ENCODE peak calls at places on chromosomes 4 and X, in six cellular contexts. One of them, this sample, is unnamed.

GRCh38 chr4:123288309-123289025 is 108.1 kb upstream of the SPRY1 start:
- ATAC-seq in HepG2: no peak
- ATAC-seq in upper lobe of left lung: no peak
- ATAC-seq in K562: no peak
- ATAC-seq in A549: no peak
- ATAC-seq in GM12878: peak
- ATAC-seq in this sample: no peak

GRCh38 chrX:96924581-96924980 is 40.9 kb downstream of the RPA4 start:
- ATAC-seq in HepG2: no peak
- ATAC-seq in upper lobe of left lung: no peak
- ATAC-seq in K562: no peak
- ATAC-seq in A549: no peak
- ATAC-seq in GM12878: no peak
- ATAC-seq in this sample: no peak

GRCh38 chrX:13376857-13377441 is 57.1 kb upstream of the ATXN3L start:
- ATAC-seq in HepG2: no peak
- ATAC-seq in upper lobe of left lung: peak
- ATAC-seq in K562: no peak
- ATAC-seq in A549: no peak
- ATAC-seq in GM12878: peak
- ATAC-seq in this sample: peak

GRCh38 chrX:17590892-17591740 is 146.2 kb upstream of the SCML1 start:
- ATAC-seq in HepG2: peak
- ATAC-seq in upper lobe of left lung: peak
- ATAC-seq in K562: peak
- ATAC-seq in A549: peak
- ATAC-seq in GM12878: peak
- ATAC-seq in this sample: peak

GRCh38 chrX:8984231-8984630 is 49.7 kb downstream of the FAM9B start:
- ATAC-seq in HepG2: no peak
- ATAC-seq in upper lobe of left lung: no peak
- ATAC-seq in K562: no peak
- ATAC-seq in A549: no peak
- ATAC-seq in GM12878: no peak
- ATAC-seq in this sample: no peak

GRCh38 chrX:23919706-23920320 is 12.0 kb downstream of the CXorf58 start:
- ATAC-seq in HepG2: peak
- ATAC-seq in upper lobe of left lung: no peak
- ATAC-seq in K562: peak
- ATAC-seq in A549: no peak
- ATAC-seq in GM12878: no peak
- ATAC-seq in this sample: no peak

GRCh38 chrX:150163956-150164726 is 199.0 kb upstream of the MAMLD1 start:
- ATAC-seq in HepG2: peak
- ATAC-seq in upper lobe of left lung: no peak
- ATAC-seq in K562: peak
- ATAC-seq in A549: no peak
- ATAC-seq in GM12878: no peak
- ATAC-seq in this sample: no peak

GRCh38 chr4:173797296-173797695 is 267.3 kb upstream of the HAND2 start:
- ATAC-seq in HepG2: no peak
- ATAC-seq in upper lobe of left lung: no peak
- ATAC-seq in K562: no peak
- ATAC-seq in A549: no peak
- ATAC-seq in GM12878: no peak
- ATAC-seq in this sample: no peak

GRCh38 chr4:141028024-141028529 is 105.2 kb downstream of the RNF150 start:
- ATAC-seq in HepG2: no peak
- ATAC-seq in upper lobe of left lung: no peak
- ATAC-seq in K562: no peak
- ATAC-seq in A549: no peak
- ATAC-seq in GM12878: no peak
- ATAC-seq in this sample: peak

GRCh38 chr4:166924456-166924855 is 309.8 kb downstream of the SPOCK3 start:
- ATAC-seq in HepG2: no peak
- ATAC-seq in upper lobe of left lung: no peak
- ATAC-seq in K562: no peak
- ATAC-seq in A549: no peak
- ATAC-seq in GM12878: no peak
- ATAC-seq in this sample: no peak

GRCh38 chr4:6463311-6464289 is 8.8 kb downstream of the PPP2R2C start:
- ATAC-seq in HepG2: no peak
- ATAC-seq in upper lobe of left lung: no peak
- ATAC-seq in K562: no peak
- ATAC-seq in A549: no peak
- ATAC-seq in GM12878: no peak
- ATAC-seq in this sample: no peak

GRCh38 chr4:58360354-58361133 is 1250.4 kb upstream of the IGFBP7 start:
- ATAC-seq in HepG2: no peak
- ATAC-seq in upper lobe of left lung: peak
- ATAC-seq in K562: no peak
- ATAC-seq in A549: no peak
- ATAC-seq in GM12878: no peak
- ATAC-seq in this sample: no peak

GRCh38 chr4:156261230-156261629 is 307.6 kb upstream of the CTSO start:
- ATAC-seq in HepG2: no peak
- ATAC-seq in upper lobe of left lung: no peak
- ATAC-seq in K562: no peak
- ATAC-seq in A549: no peak
- ATAC-seq in GM12878: no peak
- ATAC-seq in this sample: no peak

GRCh38 chrX:120242807-120243206 is 7.8 kb upstream of the ZBTB33 start:
- ATAC-seq in HepG2: no peak
- ATAC-seq in upper lobe of left lung: no peak
- ATAC-seq in K562: peak
- ATAC-seq in A549: no peak
- ATAC-seq in GM12878: no peak
- ATAC-seq in this sample: no peak

GRCh38 chrX:45718676-45719075 is 518.0 kb upstream of the DIPK2B start:
- ATAC-seq in HepG2: no peak
- ATAC-seq in upper lobe of left lung: no peak
- ATAC-seq in K562: no peak
- ATAC-seq in A549: no peak
- ATAC-seq in GM12878: no peak
- ATAC-seq in this sample: no peak

GRCh38 chrX:106177106-106177981 is 9.2 kb downstream of the PWWP3B start:
- ATAC-seq in HepG2: no peak
- ATAC-seq in upper lobe of left lung: no peak
- ATAC-seq in K562: no peak
- ATAC-seq in A549: no peak
- ATAC-seq in GM12878: no peak
- ATAC-seq in this sample: no peak

GRCh38 chrX:53294024-53294648 is 12.8 kb upstream of the IQSEC2 start:
- ATAC-seq in HepG2: no peak
- ATAC-seq in upper lobe of left lung: no peak
- ATAC-seq in K562: peak
- ATAC-seq in A549: peak
- ATAC-seq in GM12878: no peak
- ATAC-seq in this sample: no peak

GRCh38 chr4:172657112-172657511 is 511.5 kb upstream of the GALNT7 start:
- ATAC-seq in HepG2: no peak
- ATAC-seq in upper lobe of left lung: no peak
- ATAC-seq in K562: no peak
- ATAC-seq in A549: no peak
- ATAC-seq in GM12878: no peak
- ATAC-seq in this sample: peak

GRCh38 chr4:10715135-10715534 is 30.6 kb upstream of the CLNK start:
- ATAC-seq in HepG2: no peak
- ATAC-seq in upper lobe of left lung: no peak
- ATAC-seq in K562: no peak
- ATAC-seq in A549: no peak
- ATAC-seq in GM12878: no peak
- ATAC-seq in this sample: no peak

GRCh38 chr4:150578745-150579470 is 3.0 kb upstream of the MAB21L2 start:
- ATAC-seq in HepG2: no peak
- ATAC-seq in upper lobe of left lung: no peak
- ATAC-seq in K562: no peak
- ATAC-seq in A549: no peak
- ATAC-seq in GM12878: no peak
- ATAC-seq in this sample: no peak

GRCh38 chr4:128758314-128758922 is 51.1 kb upstream of the JADE1 start:
- ATAC-seq in HepG2: no peak
- ATAC-seq in upper lobe of left lung: no peak
- ATAC-seq in K562: peak
- ATAC-seq in A549: no peak
- ATAC-seq in GM12878: no peak
- ATAC-seq in this sample: no peak

GRCh38 chrX:154351183-154352011 is 23.0 kb downstream of the FLNA start:
- ATAC-seq in HepG2: no peak
- ATAC-seq in upper lobe of left lung: no peak
- ATAC-seq in K562: no peak
- ATAC-seq in A549: no peak
- ATAC-seq in GM12878: no peak
- ATAC-seq in this sample: no peak

GRCh38 chrX:71990518-71990917 is 79.9 kb downstream of the NHSL2 start:
- ATAC-seq in HepG2: no peak
- ATAC-seq in upper lobe of left lung: no peak
- ATAC-seq in K562: no peak
- ATAC-seq in A549: no peak
- ATAC-seq in GM12878: no peak
- ATAC-seq in this sample: no peak

GRCh38 chr4:155512812-155513211 is 136.0 kb upstream of the MAP9 start:
- ATAC-seq in HepG2: no peak
- ATAC-seq in upper lobe of left lung: no peak
- ATAC-seq in K562: no peak
- ATAC-seq in A549: no peak
- ATAC-seq in GM12878: no peak
- ATAC-seq in this sample: peak

GRCh38 chr4:184616633-184617471 is 32.4 kb downstream of the CASP3 start:
- ATAC-seq in HepG2: no peak
- ATAC-seq in upper lobe of left lung: no peak
- ATAC-seq in K562: no peak
- ATAC-seq in A549: no peak
- ATAC-seq in GM12878: peak
- ATAC-seq in this sample: no peak

GRCh38 chr4:184612089-184612488 is 37.2 kb downstream of the CASP3 start:
- ATAC-seq in HepG2: peak
- ATAC-seq in upper lobe of left lung: no peak
- ATAC-seq in K562: no peak
- ATAC-seq in A549: no peak
- ATAC-seq in GM12878: no peak
- ATAC-seq in this sample: no peak

GRCh38 chr4:184617611-184618196 is 31.5 kb downstream of the CASP3 start:
- ATAC-seq in HepG2: no peak
- ATAC-seq in upper lobe of left lung: no peak
- ATAC-seq in K562: peak
- ATAC-seq in A549: no peak
- ATAC-seq in GM12878: no peak
- ATAC-seq in this sample: no peak

GRCh38 chr4:184614509-184614908 is 34.7 kb downstream of the CASP3 start:
- ATAC-seq in HepG2: no peak
- ATAC-seq in upper lobe of left lung: no peak
- ATAC-seq in K562: no peak
- ATAC-seq in A549: no peak
- ATAC-seq in GM12878: no peak
- ATAC-seq in this sample: no peak

DNA sequence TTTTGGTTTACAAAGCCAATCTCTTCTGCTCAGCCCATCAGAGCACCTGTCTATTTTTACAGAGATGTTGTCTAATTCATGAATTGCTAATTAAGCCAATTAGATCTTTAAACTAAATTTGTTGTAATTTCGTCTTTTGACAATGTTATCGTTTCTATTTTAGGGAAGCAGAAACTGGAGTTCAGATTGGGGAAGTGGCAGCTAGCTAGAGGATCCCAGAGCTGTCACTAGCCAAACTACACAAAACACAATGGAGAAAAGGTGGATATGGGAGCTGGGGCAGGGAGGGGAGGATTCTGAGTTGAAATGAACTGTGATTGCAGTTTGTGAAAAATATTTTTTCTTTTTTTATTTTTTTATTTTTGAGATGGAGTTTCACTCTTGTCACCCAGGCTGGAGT is 35.8 kb downstream of the CASP3 start:
- ATAC-seq in HepG2: no peak
- ATAC-seq in upper lobe of left lung: no peak
- ATAC-seq in K562: no peak
- ATAC-seq in A549: no peak
- ATAC-seq in GM12878: no peak
- ATAC-seq in this sample: no peak
- TF ChIP-seq EP300 in HepG2: no peak
- TF ChIP-seq EP300 in upper lobe of left lung: no peak
- TF ChIP-seq EP300 in K562: no peak
- TF ChIP-seq EP300 in A549: no peak
- TF ChIP-seq EP300 in GM12878: no peak
- TF ChIP-seq EP300 in this sample: no peak

GRCh38 chr4:142406051-142406549 is 440.0 kb downstream of the INPP4B start:
- ATAC-seq in HepG2: no peak
- ATAC-seq in upper lobe of left lung: peak
- ATAC-seq in K562: no peak
- ATAC-seq in A549: no peak
- ATAC-seq in GM12878: peak
- ATAC-seq in this sample: no peak
- TF ChIP-seq EP300 in HepG2: no peak
- TF ChIP-seq EP300 in upper lobe of left lung: no peak
- TF ChIP-seq EP300 in K562: no peak
- TF ChIP-seq EP300 in A549: no peak
- TF ChIP-seq EP300 in GM12878: no peak
- TF ChIP-seq EP300 in this sample: no peak

DNA sequence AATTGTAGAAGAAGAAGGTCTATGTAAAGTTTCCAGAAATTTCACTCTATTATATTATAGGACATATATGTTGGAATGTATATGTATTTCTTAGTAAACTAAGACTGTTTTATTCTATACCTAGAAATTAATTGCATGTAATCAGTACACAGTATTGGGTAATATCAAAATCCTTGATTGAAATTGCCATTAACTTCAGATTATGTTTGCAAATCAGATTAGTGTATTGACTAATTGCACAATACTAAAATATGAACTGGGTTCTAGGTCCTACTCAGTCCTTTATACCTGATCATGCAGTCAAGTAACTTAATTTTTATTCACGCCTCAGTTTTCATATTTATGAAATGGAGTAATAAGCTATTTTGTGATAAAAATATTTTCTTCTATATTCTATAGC is 950.3 kb upstream of the ADGRL3 start:
- ATAC-seq in HepG2: no peak
- ATAC-seq in upper lobe of left lung: no peak
- ATAC-seq in K562: no peak
- ATAC-seq in A549: no peak
- ATAC-seq in GM12878: no peak
- ATAC-seq in this sample: no peak
- TF ChIP-seq EP300 in HepG2: no peak
- TF ChIP-seq EP300 in upper lobe of left lung: no peak
- TF ChIP-seq EP300 in K562: no peak
- TF ChIP-seq EP300 in A549: no peak
- TF ChIP-seq EP300 in GM12878: no peak
- TF ChIP-seq EP300 in this sample: no peak

DNA sequence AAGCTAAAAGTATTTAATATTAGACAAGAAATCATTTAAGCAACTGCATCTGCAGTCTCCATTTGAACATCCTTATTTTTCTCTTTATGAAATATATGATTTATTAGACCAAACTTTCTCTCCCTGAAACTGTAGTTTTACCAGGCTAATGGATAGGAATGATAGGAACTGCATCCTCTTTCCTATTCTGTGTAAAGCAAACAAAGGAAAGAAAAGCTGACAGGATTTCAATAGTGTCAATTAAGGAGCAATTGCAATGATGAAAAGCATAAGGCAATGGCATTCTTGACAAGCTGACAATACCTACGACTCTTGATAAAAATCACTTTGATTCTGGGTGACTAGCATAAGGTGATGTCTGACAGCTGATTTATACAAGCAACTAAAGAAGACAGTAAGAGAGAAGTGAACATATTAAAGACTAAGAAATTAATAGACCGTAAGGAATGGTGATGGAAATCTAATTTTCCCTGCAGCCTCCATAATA is 502.5 kb downstream of the TECRL start:
- ATAC-seq in HepG2: no peak
- ATAC-seq in upper lobe of left lung: no peak
- ATAC-seq in K562: no peak
- ATAC-seq in A549: no peak
- ATAC-seq in GM12878: no peak
- ATAC-seq in this sample: no peak
- TF ChIP-seq EP300 in HepG2: no peak
- TF ChIP-seq EP300 in upper lobe of left lung: no peak
- TF ChIP-seq EP300 in K562: no peak
- TF ChIP-seq EP300 in A549: no peak
- TF ChIP-seq EP300 in GM12878: no peak
- TF ChIP-seq EP300 in this sample: no peak